ENCODE peak calls at places on chromosomes 5 and 9, in five cellular contexts. Q, X, V, K and M are unnamed samples.

GRCh38 chr5:133348406-133348805 is 263.9 kb downstream of the FSTL4 start:
- DNase-seq in V (no peak), X (no peak), Q (no peak), K (no peak), M (no peak)

GRCh38 chr5:72845889-72846288 is 29.4 kb downstream of the TNPO1 start:
- DNase-seq in Q (no peak), X (no peak), V (no peak), K (no peak), M (no peak)

GRCh38 chr5:112283943-112284342 is 135.1 kb downstream of the EPB41L4A start:
- DNase-seq in X (no peak), V (no peak), Q (no peak), K (no peak), M (no peak)

GRCh38 chr5:150538007-150538917 is 30.3 kb downstream of the NDST1 start:
- DNase-seq in X (peak), V (no peak), K (no peak), Q (no peak), M (no peak)

GRCh38 chr5:96220610-96221390 is 212.2 kb downstream of the PCSK1 start:
- DNase-seq in Q (no peak), V (peak), K (no peak), X (peak), M (no peak)

GRCh38 chr9:129109952-129110739 is 447 bp downstream of the CRAT start:
- DNase-seq in V (no peak), Q (no peak), X (no peak), K (no peak), M (peak)

GRCh38 chr5:53922508-53923498 is 362.4 kb downstream of the NDUFS4 start:
- DNase-seq in V (no peak), K (no peak), Q (no peak), X (no peak), M (no peak)

GRCh38 chr9:129875181-129875611 is 39.9 kb downstream of the USP20 start:
- DNase-seq in Q (no peak), V (no peak), X (no peak), K (no peak), M (no peak)

GRCh38 chr9:89475891-89476440 is 21.9 kb downstream of the SEMA4D start:
- DNase-seq in K (no peak), X (no peak), Q (no peak), V (no peak), M (no peak)

GRCh38 chr9:101711330-101711941 is 27.0 kb downstream of the GRIN3A start:
- DNase-seq in X (no peak), Q (peak), V (no peak), K (peak), M (no peak)

GRCh38 chr9:78620764-78621163 is 323.8 kb downstream of the PSAT1 start:
- DNase-seq in X (no peak), V (peak), K (no peak), Q (no peak), M (no peak)

GRCh38 chr5:167720201-167720600 is 571.2 kb upstream of the WWC1 start:
- DNase-seq in Q (no peak), K (no peak), X (no peak), V (no peak), M (no peak)

GRCh38 chr9:6566409-6567139 is 79.0 kb downstream of the GLDC start:
- DNase-seq in Q (peak), K (peak), X (peak), V (peak), M (no peak)